ENCODE peak calls at places on chromosomes 13 and 19, in ten cellular contexts. K, Z, C, U, R, T, L, V, I and J are unnamed samples.

GRCh38 chr19:50171752-50172151 is 8.7 kb upstream of the IZUMO2 start:
- DNase-seq in K (no peak), Z (no peak), C (no peak), U (no peak), R (no peak), T (no peak), L (no peak), V (no peak), I (no peak), J (no peak)

GRCh38 chr19:49149652-49150105 is 5.5 kb downstream of the HRC start:
- DNase-seq in K (peak), Z (peak), C (no peak), U (no peak), R (no peak), T (peak), L (peak), V (peak), I (no peak), J (peak)

GRCh38 chr13:32824671-32825070 is 191.6 kb upstream of the KL start:
- DNase-seq in K (peak), Z (peak), C (no peak), U (no peak), R (no peak), T (no peak), L (no peak), V (peak), I (no peak), J (no peak)

GRCh38 chr13:29892149-29892548 is 41.7 kb upstream of the UBL3 start:
- DNase-seq in K (no peak), Z (no peak), C (no peak), U (no peak), R (no peak), T (no peak), L (no peak), V (no peak), I (no peak), J (peak)

GRCh38 chr13:21583496-21583895 is 20.5 kb downstream of the MICU2 start:
- DNase-seq in K (peak), Z (peak), C (no peak), U (no peak), R (no peak), T (no peak), L (no peak), V (peak), I (no peak), J (no peak)

GRCh38 chr13:65600702-65601101 is 1629.4 kb downstream of the PCDH9 start:
- DNase-seq in K (peak), Z (peak), C (no peak), U (no peak), R (no peak), T (no peak), L (no peak), V (no peak), I (no peak), J (no peak)

GRCh38 chr13:60143775-60144174 is 20.0 kb downstream of the DIAPH3 start:
- DNase-seq in K (no peak), Z (no peak), C (no peak), U (no peak), R (no peak), T (no peak), L (no peak), V (no peak), I (no peak), J (no peak)

GRCh38 chr13:26699197-26699490 is 61.4 kb downstream of the GPR12 start:
- DNase-seq in K (no peak), Z (no peak), C (no peak), U (no peak), R (no peak), T (no peak), L (no peak), V (no peak), I (no peak), J (no peak)

GRCh38 chr19:38862321-38863059 is 12.7 kb upstream of the HNRNPL start:
- DNase-seq in K (no peak), Z (no peak), C (no peak), U (no peak), R (no peak), T (no peak), L (peak), V (peak), I (no peak), J (no peak)

GRCh38 chr13:43815204-43815603 is 28.4 kb upstream of the ENOX1 start:
- DNase-seq in K (peak), Z (peak), C (no peak), U (no peak), R (no peak), T (no peak), L (no peak), V (no peak), I (no peak), J (no peak)

GRCh38 chr19:34034318-34034846 is 137.9 kb upstream of the LSM14A start:
- DNase-seq in K (no peak), Z (no peak), C (no peak), U (no peak), R (no peak), T (no peak), L (no peak), V (no peak), I (no peak), J (no peak)

GRCh38 chr19:40717325-40717879 is 490 bp downstream of the ITPKC start:
- DNase-seq in K (no peak), Z (peak), C (no peak), U (no peak), R (no peak), T (no peak), L (no peak), V (no peak), I (no peak), J (no peak)

GRCh38 chr13:74136089-74136658 is 2.0 kb upstream of the KLF12 start:
- DNase-seq in K (peak), Z (peak), C (peak), U (peak), R (peak), T (peak), L (peak), V (no peak), I (no peak), J (no peak)

GRCh38 chr19:42442833-42443232 is at the start of gene CXCL17:
- DNase-seq in K (no peak), Z (no peak), C (no peak), U (no peak), R (no peak), T (no peak), L (no peak), V (no peak), I (no peak), J (no peak)

GRCh38 chr13:105428816-105429215 is 1106.6 kb downstream of the EFNB2 start:
- DNase-seq in K (peak), Z (no peak), C (no peak), U (no peak), R (no peak), T (no peak), L (no peak), V (no peak), I (no peak), J (no peak)

GRCh38 chr19:51688665-51689571 is 4.2 kb upstream of the SPACA6 start:
- DNase-seq in K (peak), Z (peak), C (no peak), U (no peak), R (no peak), T (peak), L (peak), V (peak), I (peak), J (peak)

GRCh38 chr13:88586263-88586662 is 915.1 kb downstream of the SLITRK5 start:
- DNase-seq in K (peak), Z (no peak), C (no peak), U (no peak), R (no peak), T (no peak), L (no peak), V (no peak), I (no peak), J (no peak)

GRCh38 chr13:49627831-49628652 is at the start of gene ARL11:
- DNase-seq in K (no peak), Z (no peak), C (peak), U (no peak), R (peak), T (no peak), L (peak), V (peak), I (peak), J (no peak)

GRCh38 chr19:8697671-8698432 is 743 bp downstream of the ACTL9 start:
- DNase-seq in K (no peak), Z (no peak), C (no peak), U (no peak), R (no peak), T (no peak), L (no peak), V (peak), I (no peak), J (no peak)

GRCh38 chr13:59750860-59751259 is 412.9 kb downstream of the DIAPH3 start:
- DNase-seq in K (peak), Z (peak), C (no peak), U (no peak), R (no peak), T (no peak), L (no peak), V (peak), I (no peak), J (peak)

GRCh38 chr19:15114153-15114540 is 6.9 kb downstream of the SYDE1 start:
- DNase-seq in K (peak), Z (peak), C (no peak), U (no peak), R (no peak), T (no peak), L (no peak), V (no peak), I (no peak), J (no peak)

GRCh38 chr13:59531571-59532091 is 632.1 kb downstream of the DIAPH3 start:
- DNase-seq in K (peak), Z (peak), C (no peak), U (no peak), R (peak), T (peak), L (peak), V (peak), I (peak), J (peak)

GRCh38 chr13:20441879-20442278 is 83.8 kb downstream of the CRYL1 start:
- DNase-seq in K (peak), Z (no peak), C (no peak), U (no peak), R (no peak), T (no peak), L (no peak), V (peak), I (no peak), J (no peak)

GRCh38 chr13:51331354-51331861 is 8.1 kb upstream of the SERPINE3 start:
- DNase-seq in K (no peak), Z (no peak), C (no peak), U (no peak), R (no peak), T (no peak), L (no peak), V (no peak), I (no peak), J (no peak)

GRCh38 chr13:114128624-114129522 is 3.5 kb downstream of the RASA3 start:
- DNase-seq in K (peak), Z (peak), C (peak), U (peak), R (peak), T (peak), L (peak), V (no peak), I (peak), J (no peak)

GRCh38 chr19:10751109-10751972 is 33.5 kb downstream of the DNM2 start:
- DNase-seq in K (no peak), Z (no peak), C (no peak), U (no peak), R (no peak), T (peak), L (no peak), V (no peak), I (no peak), J (no peak)

GRCh38 chr13:51764184-51765141 is 39.5 kb downstream of the DHRS12 start:
- DNase-seq in K (peak), Z (peak), C (peak), U (peak), R (peak), T (no peak), L (peak), V (no peak), I (peak), J (peak)

GRCh38 chr13:85970727-85971126 is 171.5 kb upstream of the SLITRK6 start:
- DNase-seq in K (no peak), Z (no peak), C (no peak), U (no peak), R (no peak), T (no peak), L (no peak), V (no peak), I (no peak), J (no peak)

GRCh38 chr13:98707309-98707999 is 45.0 kb downstream of the SLC15A1 start:
- DNase-seq in K (no peak), Z (no peak), C (no peak), U (no peak), R (no peak), T (no peak), L (no peak), V (no peak), I (no peak), J (no peak)

GRCh38 chr19:42277821-42278809 is 9.1 kb downstream of the CIC start:
- DNase-seq in K (no peak), Z (no peak), C (no peak), U (no peak), R (no peak), T (peak), L (no peak), V (no peak), I (no peak), J (no peak)

GRCh38 chr13:114100446-114101320 is 31.7 kb downstream of the RASA3 start:
- DNase-seq in K (no peak), Z (no peak), C (no peak), U (no peak), R (no peak), T (peak), L (peak), V (no peak), I (peak), J (peak)

GRCh38 chr19:38850976-38851621 is 1.3 kb upstream of the HNRNPL start:
- DNase-seq in K (no peak), Z (no peak), C (peak), U (peak), R (peak), T (peak), L (no peak), V (peak), I (no peak), J (no peak)

GRCh38 chr13:89465366-89465765 is 1794.2 kb downstream of the SLITRK5 start:
- DNase-seq in K (peak), Z (peak), C (no peak), U (no peak), R (no peak), T (no peak), L (no peak), V (peak), I (no peak), J (no peak)

GRCh38 chr13:99542788-99543406 is 41.6 kb downstream of the TM9SF2 start:
- DNase-seq in K (no peak), Z (no peak), C (peak), U (no peak), R (peak), T (no peak), L (no peak), V (no peak), I (no peak), J (no peak)

GRCh38 chr13:110233682-110234280 is 73.2 kb downstream of the COL4A1 start:
- DNase-seq in K (no peak), Z (no peak), C (no peak), U (no peak), R (no peak), T (no peak), L (no peak), V (no peak), I (no peak), J (no peak)

DNA sequence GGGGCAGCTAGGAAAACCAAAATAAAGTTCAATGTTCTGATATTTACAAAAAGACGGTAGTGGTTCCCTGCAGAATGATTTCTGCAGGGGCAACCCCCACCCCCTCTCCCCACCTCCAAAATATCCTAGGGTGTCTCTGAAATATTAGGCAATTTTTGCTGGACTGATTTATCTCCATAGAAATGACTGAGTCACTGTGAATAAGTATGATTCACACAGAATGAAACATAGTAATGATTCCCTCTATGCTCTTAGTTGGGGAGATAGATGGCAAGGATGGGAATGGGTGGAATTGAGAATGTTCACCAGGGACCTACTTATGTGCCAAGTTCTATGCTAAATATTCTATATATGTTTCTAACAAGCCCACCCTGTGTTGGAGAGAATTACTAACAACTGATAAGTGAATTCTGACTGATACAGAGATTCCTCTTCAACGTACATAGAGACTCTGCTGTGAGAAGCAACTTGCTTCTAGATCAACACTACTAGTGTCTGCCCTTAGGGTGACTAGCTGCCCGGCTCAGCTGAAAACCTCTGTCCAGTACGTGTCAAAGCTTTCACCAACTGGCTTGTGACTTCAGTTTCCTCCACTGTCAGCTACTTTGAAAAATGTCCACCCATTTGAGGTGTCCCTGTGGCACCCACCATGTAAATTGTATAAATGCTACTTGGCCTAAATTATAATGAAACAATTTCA is 38.4 kb upstream of the RAP2A start:
- DNase-seq in K (peak), Z (peak), C (no peak), U (no peak), R (no peak), T (no peak), L (no peak), V (no peak), I (no peak), J (no peak)
- H3K27ac ChIP-seq in K (no peak), Z (no peak), C (no peak), U (no peak), R (no peak), T (no peak), L (no peak), V (no peak), I (peak), J (no peak)

DNA sequence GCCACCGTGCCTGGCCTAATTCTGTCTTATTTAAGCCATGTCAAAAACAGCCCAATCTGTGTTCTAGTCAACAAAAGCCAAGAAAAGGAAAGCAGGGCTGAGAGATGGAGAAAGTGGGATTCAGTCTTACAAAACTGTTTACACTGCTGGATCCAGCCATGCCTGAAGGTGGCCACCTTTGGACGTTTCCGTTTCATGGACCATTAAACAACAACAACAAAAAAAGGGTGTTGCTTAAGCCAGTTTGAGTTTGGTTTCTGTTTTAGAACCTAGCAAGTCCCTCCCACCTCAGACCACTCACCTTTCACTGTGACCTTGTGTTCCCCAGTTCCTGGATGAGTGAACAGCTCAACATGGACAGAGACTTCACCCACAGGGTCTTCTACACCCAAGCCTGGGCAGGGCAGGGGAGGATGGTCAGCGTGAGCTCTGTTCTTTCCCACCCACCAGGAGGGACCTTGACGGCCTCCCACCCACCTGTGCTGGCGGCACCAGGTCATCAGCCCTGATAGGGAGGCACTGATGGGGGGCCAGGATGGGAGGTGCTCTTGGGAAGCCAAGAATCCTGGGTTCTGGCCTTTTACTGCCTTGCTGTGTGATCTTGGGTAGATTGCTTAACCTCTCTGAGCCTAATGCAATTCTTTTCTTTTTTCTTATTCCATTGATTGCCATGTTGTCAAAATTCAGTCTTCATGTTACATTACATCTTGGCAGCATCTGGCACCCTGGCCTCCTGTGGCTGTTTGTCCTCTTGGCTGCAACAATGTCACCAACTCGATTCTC is 56.2 kb downstream of the COLGALT1 start:
- DNase-seq in K (no peak), Z (no peak), C (no peak), U (no peak), R (no peak), T (no peak), L (no peak), V (no peak), I (no peak), J (no peak)
- H3K27ac ChIP-seq in K (no peak), Z (no peak), C (no peak), U (no peak), R (no peak), T (no peak), L (no peak), V (no peak), I (no peak), J (no peak)

GRCh38 chr19:58408152-58409009 is at the start of gene ZNF584:
- DNase-seq in K (peak), Z (peak), C (peak), U (peak), R (peak), T (peak), L (peak), V (peak), I (peak), J (peak)
- H3K27ac ChIP-seq in K (peak), Z (peak), C (peak), U (peak), R (peak), T (peak), L (peak), V (peak), I (peak), J (peak)

DNA sequence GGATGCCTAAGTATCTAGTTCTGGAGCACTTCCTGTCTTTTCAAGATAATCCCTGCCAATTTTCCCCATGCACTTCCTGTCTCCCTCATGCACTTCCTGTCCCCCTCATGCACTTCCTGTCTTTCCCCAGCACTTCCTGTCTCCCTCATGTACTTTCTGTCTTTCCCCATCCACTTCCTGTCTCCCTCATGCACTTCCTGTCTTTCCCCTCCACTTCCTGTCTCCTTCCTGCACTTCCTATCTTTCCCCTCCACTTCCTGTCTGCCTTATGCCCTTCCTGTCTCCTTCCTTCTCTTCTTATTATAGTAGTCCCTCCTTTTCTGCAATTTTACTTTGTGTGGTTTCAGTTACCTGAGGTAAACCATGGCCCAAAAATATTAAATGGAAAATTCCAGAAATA is 3.0 kb upstream of the TNNT1 start:
- DNase-seq in K (no peak), Z (no peak), C (no peak), U (no peak), R (no peak), T (no peak), L (no peak), V (no peak), I (no peak), J (no peak)
- H3K27ac ChIP-seq in K (no peak), Z (no peak), C (peak), U (no peak), R (peak), T (no peak), L (no peak), V (no peak), I (no peak), J (no peak)

GRCh38 chr19:17070912-17071311 is 4.3 kb downstream of the HAUS8 start:
- DNase-seq in K (no peak), Z (no peak), C (no peak), U (no peak), R (no peak), T (no peak), L (no peak), V (no peak), I (no peak), J (no peak)

GRCh38 chr19:17074628-17075034 is 621 bp downstream of the HAUS8 start:
- DNase-seq in K (no peak), Z (no peak), C (no peak), U (no peak), R (no peak), T (no peak), L (no peak), V (no peak), I (no peak), J (no peak)

GRCh38 chr19:17073869-17074627 is 1.2 kb downstream of the HAUS8 start:
- DNase-seq in K (no peak), Z (no peak), C (no peak), U (no peak), R (no peak), T (no peak), L (no peak), V (no peak), I (no peak), J (no peak)

GRCh38 chr19:17070421-17070820 is 4.8 kb downstream of the HAUS8 start:
- DNase-seq in K (no peak), Z (no peak), C (no peak), U (no peak), R (no peak), T (no peak), L (no peak), V (no peak), I (no peak), J (no peak)

GRCh38 chr19:17069249-17069648 is 6.0 kb downstream of the HAUS8 start:
- DNase-seq in K (no peak), Z (no peak), C (no peak), U (no peak), R (no peak), T (no peak), L (no peak), V (no peak), I (no peak), J (no peak)
- H3K27ac ChIP-seq in K (no peak), Z (no peak), C (no peak), U (no peak), R (no peak), T (no peak), L (no peak), V (no peak), I (no peak), J (no peak)